ENCODE peak calls at places on chromosomes 4 and X, in four cellular contexts. One of them, this sample, is unnamed.

GRCh38 chr4:141395246-141395830 is 174.6 kb downstream of the ZNF330 start:
- DNase-seq in GM12878: no peak
- DNase-seq in HepG2: no peak
- DNase-seq in A549: no peak
- DNase-seq in this sample: no peak

GRCh38 chrX:70498129-70498528 is 53.5 kb downstream of the DLG3 start:
- DNase-seq in HepG2: no peak
- DNase-seq in GM12878: no peak
- DNase-seq in A549: no peak
- DNase-seq in this sample: no peak

GRCh38 chr4:71980976-71981375 is 50.8 kb upstream of the NPFFR2 start:
- DNase-seq in A549: no peak
- DNase-seq in GM12878: no peak
- DNase-seq in HepG2: no peak
- DNase-seq in this sample: no peak

GRCh38 chrX:29143356-29143755 is 556.1 kb downstream of the IL1RAPL1 start:
- DNase-seq in HepG2: no peak
- DNase-seq in A549: no peak
- DNase-seq in GM12878: no peak
- DNase-seq in this sample: no peak

GRCh38 chrX:14865201-14865600 is 7.7 kb downstream of the FANCB start:
- DNase-seq in GM12878: no peak
- DNase-seq in HepG2: no peak
- DNase-seq in A549: no peak
- DNase-seq in this sample: no peak

GRCh38 chr4:182593413-182593812 is 323.8 kb downstream of the DCTD start:
- DNase-seq in GM12878: no peak
- DNase-seq in A549: no peak
- DNase-seq in HepG2: no peak
- DNase-seq in this sample: no peak

GRCh38 chrX:120794525-120794975 is 81.1 kb downstream of the CT47B1 start:
- DNase-seq in HepG2: no peak
- DNase-seq in A549: no peak
- DNase-seq in GM12878: no peak
- DNase-seq in this sample: no peak

GRCh38 chr4:171621646-171622045 is 191.6 kb upstream of the GALNTL6 start:
- DNase-seq in GM12878: no peak
- DNase-seq in A549: no peak
- DNase-seq in HepG2: no peak
- DNase-seq in this sample: no peak

GRCh38 chr4:178784491-178784890 is 1342.3 kb upstream of the AGA start:
- DNase-seq in A549: no peak
- DNase-seq in HepG2: no peak
- DNase-seq in GM12878: no peak
- DNase-seq in this sample: no peak

GRCh38 chrX:45445745-45446412 is 245.2 kb upstream of the DIPK2B start:
- DNase-seq in GM12878: no peak
- DNase-seq in A549: peak
- DNase-seq in HepG2: no peak
- DNase-seq in this sample: no peak

GRCh38 chr4:109921384-109921808 is 8.7 kb downstream of the EGF start:
- DNase-seq in HepG2: no peak
- DNase-seq in GM12878: no peak
- DNase-seq in A549: peak
- DNase-seq in this sample: no peak

GRCh38 chr4:67713531-67714247 is 12.7 kb upstream of the UBA6 start:
- DNase-seq in GM12878: no peak
- DNase-seq in A549: peak
- DNase-seq in HepG2: no peak
- DNase-seq in this sample: peak

GRCh38 chrX:16089086-16089485 is 34.3 kb upstream of the GRPR start:
- DNase-seq in GM12878: no peak
- DNase-seq in A549: no peak
- DNase-seq in HepG2: no peak
- DNase-seq in this sample: no peak

GRCh38 chr4:5992171-5993062 is 25.8 kb downstream of the C4orf50 start:
- DNase-seq in HepG2: no peak
- DNase-seq in GM12878: no peak
- DNase-seq in A549: no peak
- DNase-seq in this sample: no peak

GRCh38 chr4:64781737-64782326 is 372.6 kb upstream of the TECRL start:
- DNase-seq in GM12878: no peak
- DNase-seq in A549: peak
- DNase-seq in HepG2: peak
- DNase-seq in this sample: peak

GRCh38 chrX:72123471-72124185 is 8.1 kb downstream of the RTL5 start:
- DNase-seq in HepG2: no peak
- DNase-seq in GM12878: no peak
- DNase-seq in A549: no peak
- DNase-seq in this sample: no peak

GRCh38 chr4:151652841-151653547 is 107.8 kb downstream of the GATB start:
- DNase-seq in GM12878: no peak
- DNase-seq in A549: no peak
- DNase-seq in HepG2: no peak
- DNase-seq in this sample: no peak

GRCh38 chrX:108420481-108420880 is 17.7 kb downstream of the COL4A6 start:
- DNase-seq in A549: no peak
- DNase-seq in GM12878: no peak
- DNase-seq in HepG2: no peak
- DNase-seq in this sample: no peak

GRCh38 chr4:16018841-16019240 is 55.9 kb upstream of the FGFBP2 start:
- DNase-seq in HepG2: no peak
- DNase-seq in A549: no peak
- DNase-seq in GM12878: no peak
- DNase-seq in this sample: no peak

GRCh38 chr4:113248320-113248719 is 198.9 kb downstream of the ANK2 start:
- DNase-seq in GM12878: no peak
- DNase-seq in HepG2: peak
- DNase-seq in A549: peak
- DNase-seq in this sample: no peak

GRCh38 chr4:124713213-124713592 is 671 bp upstream of the ANKRD50 start:
- DNase-seq in HepG2: peak
- DNase-seq in A549: peak
- DNase-seq in GM12878: no peak
- DNase-seq in this sample: peak

GRCh38 chrX:45903781-45904201 is 641.4 kb downstream of the ZNF674 start:
- DNase-seq in HepG2: no peak
- DNase-seq in A549: no peak
- DNase-seq in GM12878: no peak
- DNase-seq in this sample: no peak

GRCh38 chrX:139965421-139965820 is at the start of gene CXorf66:
- DNase-seq in HepG2: no peak
- DNase-seq in A549: no peak
- DNase-seq in GM12878: no peak
- DNase-seq in this sample: no peak

GRCh38 chrX:118459494-118459893 is 36.1 kb upstream of the DOCK11 start:
- DNase-seq in HepG2: peak
- DNase-seq in A549: peak
- DNase-seq in GM12878: peak
- DNase-seq in this sample: peak

GRCh38 chr4:52265781-52266525 is 214.8 kb downstream of the SPATA18 start:
- DNase-seq in GM12878: no peak
- DNase-seq in HepG2: no peak
- DNase-seq in A549: no peak
- DNase-seq in this sample: no peak

GRCh38 chr4:159516556-159516955 is 413.7 kb downstream of the RAPGEF2 start:
- DNase-seq in GM12878: no peak
- DNase-seq in HepG2: no peak
- DNase-seq in A549: no peak
- DNase-seq in this sample: no peak

GRCh38 chrX:45515262-45516215 is 314.9 kb upstream of the DIPK2B start:
- DNase-seq in A549: peak
- DNase-seq in GM12878: no peak
- DNase-seq in HepG2: peak
- DNase-seq in this sample: peak

GRCh38 chr4:7897811-7898210 is 41.9 kb downstream of the AFAP1 start:
- DNase-seq in HepG2: no peak
- DNase-seq in GM12878: no peak
- DNase-seq in A549: no peak
- DNase-seq in this sample: no peak

GRCh38 chr4:10123227-10124101 is 6.9 kb upstream of the WDR1 start:
- DNase-seq in HepG2: peak
- DNase-seq in A549: no peak
- DNase-seq in GM12878: no peak
- DNase-seq in this sample: peak

GRCh38 chr4:80189956-80190671 is 7.2 kb upstream of the PRDM8 start:
- DNase-seq in HepG2: no peak
- DNase-seq in A549: no peak
- DNase-seq in GM12878: no peak
- DNase-seq in this sample: no peak

GRCh38 chr4:6641971-6642320 is 1.5 kb downstream of the MRFAP1 start:
- DNase-seq in HepG2: no peak
- DNase-seq in A549: no peak
- DNase-seq in GM12878: no peak
- DNase-seq in this sample: no peak

GRCh38 chr4:158535130-158535614 is 13.5 kb downstream of the RXFP1 start:
- DNase-seq in HepG2: no peak
- DNase-seq in A549: peak
- DNase-seq in GM12878: no peak
- DNase-seq in this sample: no peak

GRCh38 chr4:175536852-175537453 is 275.1 kb downstream of the GPM6A start:
- DNase-seq in GM12878: peak
- DNase-seq in HepG2: peak
- DNase-seq in A549: peak
- DNase-seq in this sample: peak

GRCh38 chrX:107878106-107878505 is 52.4 kb downstream of the MID2 start:
- DNase-seq in A549: no peak
- DNase-seq in HepG2: no peak
- DNase-seq in GM12878: no peak
- DNase-seq in this sample: no peak

GRCh38 chr4:93659629-93660028 is 168.9 kb upstream of the ATOH1 start:
- DNase-seq in A549: peak
- DNase-seq in HepG2: no peak
- DNase-seq in GM12878: no peak
- DNase-seq in this sample: no peak

GRCh38 chr4:168880811-168881595 is 129.1 kb downstream of the CBR4 start:
- DNase-seq in GM12878: peak
- DNase-seq in HepG2: peak
- DNase-seq in A549: no peak
- DNase-seq in this sample: no peak

GRCh38 chr4:19987746-19988145 is 264.0 kb upstream of the SLIT2 start:
- DNase-seq in GM12878: no peak
- DNase-seq in A549: no peak
- DNase-seq in HepG2: no peak
- DNase-seq in this sample: no peak

GRCh38 chrX:130746077-130746476 is 156.9 kb downstream of the ENOX2 start:
- DNase-seq in GM12878: no peak
- DNase-seq in A549: no peak
- DNase-seq in HepG2: no peak
- DNase-seq in this sample: no peak
- TF ChIP-seq USF2 in GM12878: no peak
- TF ChIP-seq USF2 in A549: no peak
- TF ChIP-seq USF2 in HepG2: no peak
- TF ChIP-seq USF2 in this sample: no peak

DNA sequence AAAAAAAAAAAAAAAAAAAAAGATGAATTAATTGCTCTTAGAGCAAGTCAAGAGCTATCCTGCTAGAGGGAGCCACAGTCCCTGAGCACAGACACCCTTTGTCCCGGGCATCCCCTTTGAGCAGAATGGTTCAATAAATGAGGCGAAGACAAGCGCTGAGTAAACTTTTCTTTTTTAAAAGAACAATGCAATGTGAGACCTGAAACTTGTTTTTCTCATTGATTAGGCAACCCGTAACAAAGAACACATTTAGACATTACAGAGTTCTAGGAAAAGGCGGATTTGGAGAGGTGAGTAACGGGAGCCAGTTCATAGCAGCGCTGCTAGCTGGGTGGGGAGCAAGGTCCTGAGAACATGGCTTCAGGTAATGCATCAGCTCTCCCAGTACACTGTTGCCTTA is 46.1 kb downstream of the GRK4 start:
- DNase-seq in A549: peak
- DNase-seq in HepG2: peak
- DNase-seq in GM12878: no peak
- DNase-seq in this sample: no peak
- TF ChIP-seq POLR2AphosphoS2 in A549: no peak
- TF ChIP-seq POLR2AphosphoS2 in HepG2: no peak
- TF ChIP-seq POLR2AphosphoS2 in GM12878: no peak
- TF ChIP-seq POLR2AphosphoS2 in this sample: no peak

GRCh38 chr4:118282692-118283091 is 70.1 kb downstream of the PRSS12 start:
- DNase-seq in A549: no peak
- DNase-seq in HepG2: peak
- DNase-seq in GM12878: no peak
- DNase-seq in this sample: no peak
- TF ChIP-seq USF2 in A549: no peak
- TF ChIP-seq USF2 in HepG2: no peak
- TF ChIP-seq USF2 in GM12878: no peak
- TF ChIP-seq USF2 in this sample: no peak

GRCh38 chr4:118369231-118369630 is 16.4 kb upstream of the PRSS12 start:
- DNase-seq in HepG2: no peak
- DNase-seq in GM12878: no peak
- DNase-seq in A549: no peak
- DNase-seq in this sample: no peak

GRCh38 chr4:118372251-118372650 is 19.4 kb upstream of the PRSS12 start:
- DNase-seq in A549: no peak
- DNase-seq in GM12878: no peak
- DNase-seq in HepG2: no peak
- DNase-seq in this sample: no peak

GRCh38 chr4:118373614-118374255 is 20.9 kb upstream of the PRSS12 start:
- DNase-seq in HepG2: no peak
- DNase-seq in A549: no peak
- DNase-seq in GM12878: no peak
- DNase-seq in this sample: no peak

GRCh38 chr4:118363166-118363565 is 10.4 kb upstream of the PRSS12 start:
- DNase-seq in GM12878: no peak
- DNase-seq in A549: no peak
- DNase-seq in HepG2: no peak
- DNase-seq in this sample: no peak

GRCh38 chr4:118367872-118368271 is 15.1 kb upstream of the PRSS12 start:
- DNase-seq in HepG2: no peak
- DNase-seq in GM12878: no peak
- DNase-seq in A549: no peak
- DNase-seq in this sample: no peak
- TF ChIP-seq POLR2AphosphoS2 in HepG2: no peak
- TF ChIP-seq POLR2AphosphoS2 in GM12878: no peak
- TF ChIP-seq POLR2AphosphoS2 in A549: no peak
- TF ChIP-seq POLR2AphosphoS2 in this sample: no peak

DNA sequence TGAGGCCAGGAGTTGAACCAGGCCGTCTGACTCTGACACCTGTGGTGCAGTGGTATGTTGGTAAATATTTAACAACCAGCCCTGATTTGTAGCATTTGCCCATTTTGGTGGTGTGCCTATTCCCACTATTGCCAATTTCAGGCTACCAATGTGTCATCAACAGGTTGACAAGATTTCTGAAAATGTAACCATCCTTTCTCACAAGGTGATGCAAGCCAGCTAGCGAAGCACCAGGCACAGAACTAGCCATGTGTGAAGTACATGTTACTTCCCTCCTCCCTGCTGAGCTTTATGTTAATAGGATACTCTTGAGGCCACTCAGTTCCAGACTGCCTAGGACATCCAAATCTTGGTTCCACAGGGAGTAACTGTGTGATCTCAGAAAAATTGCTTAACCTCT is 7.2 kb upstream of the MAMLD1 start:
- DNase-seq in A549: no peak
- DNase-seq in GM12878: no peak
- DNase-seq in HepG2: no peak
- DNase-seq in this sample: no peak
- TF ChIP-seq USF2 in A549: no peak
- TF ChIP-seq USF2 in GM12878: no peak
- TF ChIP-seq USF2 in HepG2: no peak
- TF ChIP-seq USF2 in this sample: no peak

GRCh38 chrX:131288738-131289511 is at the start of gene IGSF1:
- DNase-seq in HepG2: peak
- DNase-seq in GM12878: no peak
- DNase-seq in A549: peak
- DNase-seq in this sample: peak
- TF ChIP-seq POLR2AphosphoS2 in HepG2: no peak
- TF ChIP-seq POLR2AphosphoS2 in GM12878: no peak
- TF ChIP-seq POLR2AphosphoS2 in A549: no peak
- TF ChIP-seq POLR2AphosphoS2 in this sample: no peak

This sample was measured in K562.